ENCODE peak calls at places on chromosomes 4 and X, in four cellular contexts. A is hippocampal formation; Q is activated naive CD8-positive, alpha-beta T cell treated with anti-CD3 and anti-CD28 coated beads, Interleukin-2, amount 50 U/mL, for 24 hours; L is WERI-Rb-1. C is an unnamed sample.

GRCh38 chr4:53014881-53015280 is 152.8 kb downstream of the RASL11B start:
- DNase-seq in A (no peak), Q (no peak), L (no peak), C (no peak)

GRCh38 chrX:40174594-40175415 is 77.0 kb upstream of the BCOR start:
- DNase-seq in A (no peak), Q (peak; percentile 68), L (peak; percentile 61), C (peak; percentile 57)

GRCh38 chrX:16778545-16778944 is 7.7 kb upstream of the TXLNG start:
- DNase-seq in A (no peak), Q (no peak), L (no peak), C (no peak)

GRCh38 chr4:42159271-42160001 is 7.0 kb upstream of the BEND4 start:
- DNase-seq in A (no peak), Q (no peak), L (no peak), C (no peak)

GRCh38 chrX:46653482-46653881 is 79.9 kb downstream of the CHST7 start:
- DNase-seq in A (no peak), Q (no peak), L (peak; percentile 30), C (no peak)

GRCh38 chr4:30821891-30822612 is 101.9 kb downstream of the PCDH7 start:
- DNase-seq in A (no peak), Q (no peak), L (no peak), C (no peak)

GRCh38 chrX:152869972-152870371 is 27.9 kb upstream of the ZNF185 start:
- DNase-seq in A (no peak), Q (no peak), L (no peak), C (no peak)

GRCh38 chrX:47577901-47578300 is 4.3 kb upstream of the TIMP1 start:
- DNase-seq in A (no peak), Q (no peak), L (no peak), C (no peak)

GRCh38 chrX:48516285-48516684 is 5.3 kb upstream of the EBP start:
- DNase-seq in A (no peak), Q (no peak), L (no peak), C (no peak)

GRCh38 chr4:77652237-77652897 is 46.7 kb downstream of the CXCL13 start:
- DNase-seq in A (peak; percentile 20), Q (no peak), L (no peak), C (no peak)

GRCh38 chr4:61770456-61770855 is 570.3 kb downstream of the ADGRL3 start:
- DNase-seq in A (no peak), Q (no peak), L (no peak), C (no peak)

GRCh38 chr4:103567591-103567990 is 152.2 kb downstream of the TACR3 start:
- DNase-seq in A (no peak), Q (no peak), L (peak; percentile 93), C (no peak)

GRCh38 chrX:137747231-137747630 is 181.3 kb downstream of the ZIC3 start:
- DNase-seq in A (no peak), Q (no peak), L (no peak), C (no peak)

GRCh38 chr4:184815046-184815877 is 10.5 kb downstream of the ACSL1 start:
- DNase-seq in A (peak; percentile 31), Q (peak; percentile 18), L (peak; percentile 84), C (peak; percentile 78)

GRCh38 chrX:17042046-17042445 is 95.6 kb downstream of the REPS2 start:
- DNase-seq in A (no peak), Q (no peak), L (no peak), C (no peak)

GRCh38 chr4:24489870-24490269 is 94.5 kb downstream of the DHX15 start:
- DNase-seq in A (no peak), Q (no peak), L (no peak), C (no peak)

GRCh38 chrX:17374619-17375360 is at the start of gene NHS:
- DNase-seq in A (peak; percentile 15), Q (peak; percentile 10), L (peak; percentile 49), C (peak; percentile 75)

GRCh38 chr4:56506110-56506705 is 617 bp downstream of the ARL9 start:
- DNase-seq in A (no peak), Q (peak; percentile 6), L (no peak), C (no peak)

GRCh38 chr4:47746122-47746521 is 91.7 kb downstream of the CORIN start:
- DNase-seq in A (no peak), Q (no peak), L (no peak), C (no peak)